ENCODE peak calls at places on chromosomes 7 and 10, in eight cellular contexts. One of them, this sample, is unnamed.

GRCh38 chr10:120505866-120506265 is 48.8 kb downstream of the PLPP4 start:
- DNase-seq in Peyer's patch: no peak
- DNase-seq in PC-3: no peak
- DNase-seq in HCEC 1CT: no peak
- DNase-seq in heart right ventricle: no peak
- DNase-seq in lung microvascular endothelial cell: no peak
- DNase-seq in nucleus accumbens: no peak
- DNase-seq in fibroblast of villous mesenchyme: peak; percentile 4
- DNase-seq in this sample: no peak

GRCh38 chr7:67551027-67551426 is 554.4 kb downstream of the TYW1 start:
- DNase-seq in Peyer's patch: no peak
- DNase-seq in PC-3: no peak
- DNase-seq in HCEC 1CT: no peak
- DNase-seq in heart right ventricle: peak; percentile 16
- DNase-seq in lung microvascular endothelial cell: no peak
- DNase-seq in nucleus accumbens: no peak
- DNase-seq in fibroblast of villous mesenchyme: no peak
- DNase-seq in this sample: no peak

GRCh38 chr10:17109475-17110207 is 20.0 kb downstream of the CUBN start:
- DNase-seq in Peyer's patch: no peak
- DNase-seq in PC-3: peak; percentile 36
- DNase-seq in HCEC 1CT: peak; percentile 88
- DNase-seq in heart right ventricle: no peak
- DNase-seq in lung microvascular endothelial cell: no peak
- DNase-seq in nucleus accumbens: no peak
- DNase-seq in fibroblast of villous mesenchyme: peak; percentile 41
- DNase-seq in this sample: peak; percentile 87

GRCh38 chr7:39394105-39394504 is 172.1 kb upstream of the YAE1 start:
- DNase-seq in Peyer's patch: no peak
- DNase-seq in PC-3: no peak
- DNase-seq in HCEC 1CT: no peak
- DNase-seq in heart right ventricle: no peak
- DNase-seq in lung microvascular endothelial cell: peak; percentile 15
- DNase-seq in nucleus accumbens: no peak
- DNase-seq in fibroblast of villous mesenchyme: no peak
- DNase-seq in this sample: no peak

GRCh38 chr7:102473271-102473991 is 5.3 kb downstream of the POLR2J start:
- DNase-seq in Peyer's patch: peak; percentile 45
- DNase-seq in PC-3: no peak
- DNase-seq in HCEC 1CT: no peak
- DNase-seq in heart right ventricle: no peak
- DNase-seq in lung microvascular endothelial cell: no peak
- DNase-seq in nucleus accumbens: no peak
- DNase-seq in fibroblast of villous mesenchyme: no peak
- DNase-seq in this sample: no peak

GRCh38 chr10:111137012-111137411 is 60.2 kb downstream of the ADRA2A start:
- DNase-seq in Peyer's patch: no peak
- DNase-seq in PC-3: no peak
- DNase-seq in HCEC 1CT: no peak
- DNase-seq in heart right ventricle: no peak
- DNase-seq in lung microvascular endothelial cell: no peak
- DNase-seq in nucleus accumbens: no peak
- DNase-seq in fibroblast of villous mesenchyme: no peak
- DNase-seq in this sample: no peak

GRCh38 chr7:13742719-13743640 is 246.5 kb downstream of the ETV1 start:
- DNase-seq in Peyer's patch: peak; percentile 66
- DNase-seq in PC-3: peak; percentile 69
- DNase-seq in HCEC 1CT: peak; percentile 64
- DNase-seq in heart right ventricle: peak; percentile 18
- DNase-seq in lung microvascular endothelial cell: peak; percentile 93
- DNase-seq in nucleus accumbens: no peak
- DNase-seq in fibroblast of villous mesenchyme: peak; percentile 64
- DNase-seq in this sample: peak; percentile 66

GRCh38 chr10:119161680-119162079 is 3.8 kb downstream of the SFXN4 start:
- DNase-seq in Peyer's patch: no peak
- DNase-seq in PC-3: peak; percentile 23
- DNase-seq in HCEC 1CT: peak; percentile 36
- DNase-seq in heart right ventricle: no peak
- DNase-seq in lung microvascular endothelial cell: no peak
- DNase-seq in nucleus accumbens: no peak
- DNase-seq in fibroblast of villous mesenchyme: peak; percentile 42
- DNase-seq in this sample: peak; percentile 84

GRCh38 chr10:111076191-111076681 is 593 bp upstream of the ADRA2A start:
- DNase-seq in Peyer's patch: peak; percentile 79
- DNase-seq in PC-3: peak; percentile 44
- DNase-seq in HCEC 1CT: peak; percentile 47
- DNase-seq in heart right ventricle: peak; percentile 31
- DNase-seq in lung microvascular endothelial cell: peak; percentile 51
- DNase-seq in nucleus accumbens: peak; percentile 16
- DNase-seq in fibroblast of villous mesenchyme: peak; percentile 36
- DNase-seq in this sample: peak; percentile 25

GRCh38 chr7:13984831-13985685 is 4.4 kb downstream of the ETV1 start:
- DNase-seq in Peyer's patch: no peak
- DNase-seq in PC-3: no peak
- DNase-seq in HCEC 1CT: no peak
- DNase-seq in heart right ventricle: no peak
- DNase-seq in lung microvascular endothelial cell: no peak
- DNase-seq in nucleus accumbens: no peak
- DNase-seq in fibroblast of villous mesenchyme: no peak
- DNase-seq in this sample: no peak

GRCh38 chr7:1144269-1144771 is 15.7 kb downstream of the ZFAND2A start:
- DNase-seq in Peyer's patch: no peak
- DNase-seq in PC-3: peak; percentile 54
- DNase-seq in HCEC 1CT: no peak
- DNase-seq in heart right ventricle: peak; percentile 50
- DNase-seq in lung microvascular endothelial cell: peak; percentile 80
- DNase-seq in nucleus accumbens: no peak
- DNase-seq in fibroblast of villous mesenchyme: peak; percentile 27
- DNase-seq in this sample: peak; percentile 18

GRCh38 chr7:157472311-157473050 is 135.7 kb downstream of the DNAJB6 start:
- DNase-seq in Peyer's patch: peak; percentile 36
- DNase-seq in PC-3: no peak
- DNase-seq in HCEC 1CT: no peak
- DNase-seq in heart right ventricle: no peak
- DNase-seq in lung microvascular endothelial cell: no peak
- DNase-seq in nucleus accumbens: no peak
- DNase-seq in fibroblast of villous mesenchyme: no peak
- DNase-seq in this sample: no peak

GRCh38 chr7:11552676-11553075 is 279.3 kb downstream of the THSD7A start:
- DNase-seq in Peyer's patch: no peak
- DNase-seq in PC-3: no peak
- DNase-seq in HCEC 1CT: no peak
- DNase-seq in heart right ventricle: no peak
- DNase-seq in lung microvascular endothelial cell: no peak
- DNase-seq in nucleus accumbens: no peak
- DNase-seq in fibroblast of villous mesenchyme: no peak
- DNase-seq in this sample: no peak

GRCh38 chr10:5723692-5724091 is 39.1 kb downstream of the TASOR2 start:
- DNase-seq in Peyer's patch: no peak
- DNase-seq in PC-3: no peak
- DNase-seq in HCEC 1CT: no peak
- DNase-seq in heart right ventricle: no peak
- DNase-seq in lung microvascular endothelial cell: no peak
- DNase-seq in nucleus accumbens: no peak
- DNase-seq in fibroblast of villous mesenchyme: peak; percentile 52
- DNase-seq in this sample: no peak

GRCh38 chr7:128961030-128961659 is 23.4 kb downstream of the IRF5 start:
- DNase-seq in Peyer's patch: no peak
- DNase-seq in PC-3: peak; percentile 77
- DNase-seq in HCEC 1CT: no peak
- DNase-seq in heart right ventricle: no peak
- DNase-seq in lung microvascular endothelial cell: no peak
- DNase-seq in nucleus accumbens: no peak
- DNase-seq in fibroblast of villous mesenchyme: no peak
- DNase-seq in this sample: no peak

GRCh38 chr7:64869912-64870562 is 33.0 kb upstream of the ZNF273 start:
- DNase-seq in Peyer's patch: peak; percentile 30
- DNase-seq in PC-3: no peak
- DNase-seq in HCEC 1CT: no peak
- DNase-seq in heart right ventricle: no peak
- DNase-seq in lung microvascular endothelial cell: no peak
- DNase-seq in nucleus accumbens: no peak
- DNase-seq in fibroblast of villous mesenchyme: no peak
- DNase-seq in this sample: no peak

GRCh38 chr7:110962374-110962773 is 128.6 kb upstream of the LRRN3 start:
- DNase-seq in Peyer's patch: no peak
- DNase-seq in PC-3: no peak
- DNase-seq in HCEC 1CT: no peak
- DNase-seq in heart right ventricle: no peak
- DNase-seq in lung microvascular endothelial cell: no peak
- DNase-seq in nucleus accumbens: no peak
- DNase-seq in fibroblast of villous mesenchyme: no peak
- DNase-seq in this sample: no peak

GRCh38 chr7:81669476-81670105 is 100.3 kb downstream of the HGF start:
- DNase-seq in Peyer's patch: no peak
- DNase-seq in PC-3: no peak
- DNase-seq in HCEC 1CT: no peak
- DNase-seq in heart right ventricle: no peak
- DNase-seq in lung microvascular endothelial cell: no peak
- DNase-seq in nucleus accumbens: no peak
- DNase-seq in fibroblast of villous mesenchyme: peak; percentile 77
- DNase-seq in this sample: no peak

GRCh38 chr10:52276982-52277381 is 37.1 kb upstream of the DKK1 start:
- DNase-seq in Peyer's patch: no peak
- DNase-seq in PC-3: no peak
- DNase-seq in HCEC 1CT: no peak
- DNase-seq in heart right ventricle: no peak
- DNase-seq in lung microvascular endothelial cell: no peak
- DNase-seq in nucleus accumbens: no peak
- DNase-seq in fibroblast of villous mesenchyme: no peak
- DNase-seq in this sample: no peak

GRCh38 chr7:84701524-84702306 is 485.1 kb downstream of the SEMA3D start:
- DNase-seq in Peyer's patch: peak; percentile 84
- DNase-seq in PC-3: peak; percentile 67
- DNase-seq in HCEC 1CT: peak; percentile 92
- DNase-seq in heart right ventricle: no peak
- DNase-seq in lung microvascular endothelial cell: peak; percentile 85
- DNase-seq in nucleus accumbens: no peak
- DNase-seq in fibroblast of villous mesenchyme: peak; percentile 89
- DNase-seq in this sample: peak; percentile 95

GRCh38 chr10:18469125-18469524 is 182.3 kb downstream of the NSUN6 start:
- DNase-seq in Peyer's patch: no peak
- DNase-seq in PC-3: no peak
- DNase-seq in HCEC 1CT: no peak
- DNase-seq in heart right ventricle: no peak
- DNase-seq in lung microvascular endothelial cell: no peak
- DNase-seq in nucleus accumbens: no peak
- DNase-seq in fibroblast of villous mesenchyme: no peak
- DNase-seq in this sample: no peak

GRCh38 chr10:125003146-125003900 is 61.4 kb downstream of the ZRANB1 start:
- DNase-seq in Peyer's patch: peak; percentile 34
- DNase-seq in PC-3: no peak
- DNase-seq in HCEC 1CT: no peak
- DNase-seq in heart right ventricle: peak; percentile 3
- DNase-seq in lung microvascular endothelial cell: no peak
- DNase-seq in nucleus accumbens: no peak
- DNase-seq in fibroblast of villous mesenchyme: no peak
- DNase-seq in this sample: no peak

GRCh38 chr7:30984359-30985107 is 20.8 kb downstream of the GHRHR start:
- DNase-seq in Peyer's patch: no peak
- DNase-seq in PC-3: peak; percentile 69
- DNase-seq in HCEC 1CT: peak; percentile 18
- DNase-seq in heart right ventricle: no peak
- DNase-seq in lung microvascular endothelial cell: peak; percentile 27
- DNase-seq in nucleus accumbens: no peak
- DNase-seq in fibroblast of villous mesenchyme: no peak
- DNase-seq in this sample: peak; percentile 32

GRCh38 chr7:100407285-100408180 is 21.0 kb downstream of the ZCWPW1 start:
- DNase-seq in Peyer's patch: no peak
- DNase-seq in PC-3: peak; percentile 84
- DNase-seq in HCEC 1CT: peak; percentile 71
- DNase-seq in heart right ventricle: peak; percentile 41
- DNase-seq in lung microvascular endothelial cell: peak; percentile 81
- DNase-seq in nucleus accumbens: no peak
- DNase-seq in fibroblast of villous mesenchyme: peak; percentile 81
- DNase-seq in this sample: peak; percentile 88

GRCh38 chr10:90062786-90063185 is 361.4 kb downstream of the KIF20B start:
- DNase-seq in Peyer's patch: no peak
- DNase-seq in PC-3: no peak
- DNase-seq in HCEC 1CT: peak; percentile 81
- DNase-seq in heart right ventricle: no peak
- DNase-seq in lung microvascular endothelial cell: no peak
- DNase-seq in nucleus accumbens: no peak
- DNase-seq in fibroblast of villous mesenchyme: no peak
- DNase-seq in this sample: no peak

GRCh38 chr10:88194041-88194887 is 330.8 kb downstream of the PTEN start:
- DNase-seq in Peyer's patch: peak; percentile 56
- DNase-seq in PC-3: no peak
- DNase-seq in HCEC 1CT: no peak
- DNase-seq in heart right ventricle: no peak
- DNase-seq in lung microvascular endothelial cell: no peak
- DNase-seq in nucleus accumbens: no peak
- DNase-seq in fibroblast of villous mesenchyme: peak; percentile 26
- DNase-seq in this sample: peak; percentile 37

GRCh38 chr7:82593780-82594179 is 150.2 kb upstream of the CACNA2D1 start:
- DNase-seq in Peyer's patch: no peak
- DNase-seq in PC-3: peak; percentile 64
- DNase-seq in HCEC 1CT: peak; percentile 30
- DNase-seq in heart right ventricle: no peak
- DNase-seq in lung microvascular endothelial cell: no peak
- DNase-seq in nucleus accumbens: no peak
- DNase-seq in fibroblast of villous mesenchyme: no peak
- DNase-seq in this sample: peak; percentile 72

GRCh38 chr7:20219446-20220292 is 2.5 kb upstream of the MACC1 start:
- DNase-seq in Peyer's patch: peak; percentile 96
- DNase-seq in PC-3: peak; percentile 90
- DNase-seq in HCEC 1CT: peak; percentile 94
- DNase-seq in heart right ventricle: peak; percentile 73
- DNase-seq in lung microvascular endothelial cell: peak; percentile 2
- DNase-seq in nucleus accumbens: peak; percentile 4
- DNase-seq in fibroblast of villous mesenchyme: peak; percentile 98
- DNase-seq in this sample: peak; percentile 12

GRCh38 chr7:112965506-112965905 is 121.1 kb downstream of the GPR85 start:
- DNase-seq in Peyer's patch: no peak
- DNase-seq in PC-3: no peak
- DNase-seq in HCEC 1CT: no peak
- DNase-seq in heart right ventricle: no peak
- DNase-seq in lung microvascular endothelial cell: no peak
- DNase-seq in nucleus accumbens: no peak
- DNase-seq in fibroblast of villous mesenchyme: no peak
- DNase-seq in this sample: no peak

GRCh38 chr7:148720472-148720871 is 21.8 kb downstream of the CUL1 start:
- DNase-seq in Peyer's patch: no peak
- DNase-seq in PC-3: no peak
- DNase-seq in HCEC 1CT: no peak
- DNase-seq in heart right ventricle: no peak
- DNase-seq in lung microvascular endothelial cell: no peak
- DNase-seq in nucleus accumbens: no peak
- DNase-seq in fibroblast of villous mesenchyme: peak; percentile 59
- DNase-seq in this sample: no peak

GRCh38 chr7:97025983-97026704 is 1.5 kb upstream of the DLX5 start:
- DNase-seq in Peyer's patch: no peak
- DNase-seq in PC-3: no peak
- DNase-seq in HCEC 1CT: no peak
- DNase-seq in heart right ventricle: no peak
- DNase-seq in lung microvascular endothelial cell: peak; percentile 23
- DNase-seq in nucleus accumbens: no peak
- DNase-seq in fibroblast of villous mesenchyme: no peak
- DNase-seq in this sample: no peak